ENCODE peak calls at places on chromosomes 12 and 14, in four cellular contexts. T is WTC11, J is GM12878, N is K562. R is an unnamed sample.

GRCh38 chr14:55301722-55302121 is 30.5 kb downstream of the FBXO34 start:
- DNase-seq in T (no peak), J (no peak), N (peak), R (peak)

GRCh38 chr14:60430276-60430675 is 55.6 kb downstream of the C14orf39 start:
- DNase-seq in T (no peak), J (no peak), N (no peak), R (no peak)

GRCh38 chr14:36070056-36071043 is 106.2 kb downstream of the PTCSC3 start:
- DNase-seq in T (peak), J (no peak), N (peak), R (peak)

GRCh38 chr14:68458840-68459469 is 333.9 kb downstream of the ZFP36L1 start:
- DNase-seq in T (peak), J (no peak), N (no peak), R (peak)

GRCh38 chr14:61476737-61477410 is 155.5 kb downstream of the PRKCH start:
- DNase-seq in T (no peak), J (no peak), N (peak), R (no peak)

GRCh38 chr12:101608301-101609133 is 13.7 kb downstream of the MYBPC1 start:
- DNase-seq in T (no peak), J (no peak), N (no peak), R (peak)

GRCh38 chr14:24861083-24861630 is 188.8 kb downstream of the STXBP6 start:
- DNase-seq in T (no peak), J (no peak), N (no peak), R (peak)

GRCh38 chr12:25806271-25806670 is 152.2 kb upstream of the RASSF8 start:
- DNase-seq in T (no peak), J (no peak), N (no peak), R (no peak)

GRCh38 chr14:42779024-42779423 is 1172.3 kb downstream of the LRFN5 start:
- DNase-seq in T (no peak), J (no peak), N (no peak), R (no peak)

GRCh38 chr12:68086019-68086603 is 73.4 kb downstream of the IFNG start:
- DNase-seq in T (no peak), J (no peak), N (no peak), R (no peak)

GRCh38 chr12:49276304-49277290 is 11.7 kb downstream of the TUBA1C start:
- DNase-seq in T (no peak), J (no peak), N (no peak), R (no peak)

GRCh38 chr14:101733211-101733610 is 28.3 kb upstream of the PPP2R5C start:
- DNase-seq in T (no peak), J (no peak), N (no peak), R (no peak)
- TF ChIP-seq TCF7 in T (no peak), J (no peak), N (no peak), R (no peak)

GRCh38 chr12:104340177-104340576 is 36.6 kb downstream of the EID3 start:
- DNase-seq in T (no peak), J (no peak), N (no peak), R (no peak)
- TF ChIP-seq TCF7 in T (no peak), J (no peak), N (no peak), R (no peak)

GRCh38 chr14:34056081-34056480 is 105.2 kb upstream of the EGLN3 start:
- DNase-seq in T (no peak), J (no peak), N (no peak), R (no peak)

GRCh38 chr14:34051966-34052657 is 101.2 kb upstream of the EGLN3 start:
- DNase-seq in T (no peak), J (peak), N (no peak), R (peak)

GRCh38 chr14:34052658-34053014 is 101.8 kb upstream of the EGLN3 start:
- DNase-seq in T (no peak), J (no peak), N (no peak), R (peak)

GRCh38 chr14:34055545-34055944 is 104.7 kb upstream of the EGLN3 start:
- DNase-seq in T (no peak), J (no peak), N (no peak), R (no peak)

GRCh38 chr14:34053666-34054065 is 102.8 kb upstream of the EGLN3 start:
- DNase-seq in T (no peak), J (no peak), N (no peak), R (no peak)
- TF ChIP-seq TCF7 in T (no peak), J (no peak), N (no peak), R (no peak)

DNA sequence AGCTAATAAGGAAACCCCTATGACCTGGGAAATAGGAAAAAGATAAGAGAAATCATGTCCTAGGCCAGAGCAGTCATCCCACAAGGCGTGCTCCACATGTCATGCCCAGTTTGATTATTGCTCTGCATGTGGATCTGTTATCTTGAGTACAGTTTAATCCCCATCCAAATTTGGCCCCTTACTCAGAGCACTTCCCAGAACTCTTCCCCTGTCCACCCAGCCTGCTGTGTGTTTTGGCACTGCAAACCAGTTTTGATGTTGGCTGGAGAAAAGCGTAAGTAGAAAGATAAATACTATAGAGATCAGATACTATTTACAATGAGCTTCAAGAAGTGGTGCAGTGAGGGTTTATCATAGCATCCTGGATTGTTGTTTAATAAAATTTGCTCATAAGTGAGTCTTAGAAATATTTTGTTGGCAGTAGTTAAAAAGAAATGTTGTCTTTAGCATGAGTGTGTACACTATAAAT is 83.8 kb downstream of the PTPRB start:
- DNase-seq in T (no peak), J (no peak), N (no peak), R (no peak)
- TF ChIP-seq TCF7 in T (no peak), J (no peak), N (no peak), R (no peak)